ENCODE peak calls at places on chromosomes 4 and X, in five cellular contexts. X is pancreas, L is NCI-H1930, T is upper lobe of right lung, Z is fibroblast of the conjunctiva. A is an unnamed sample.

GRCh38 chr4:102761478-102761790 is 666 bp upstream of the MANBA start:
- DNase-seq in X (no peak), T (no peak), L (no peak), Z (no peak), A (peak)

GRCh38 chr4:82017680-82018079 is 356.1 kb downstream of the HNRNPD start:
- DNase-seq in L (no peak), T (no peak), X (no peak), Z (no peak), A (no peak)

GRCh38 chrX:352181-352580 is 33.6 kb upstream of the GTPBP6 start:
- DNase-seq in L (no peak), X (no peak), Z (no peak), T (no peak), A (no peak)

GRCh38 chrX:150587585-150588503 is 19.4 kb downstream of the MTM1 start:
- DNase-seq in T (no peak), Z (peak), X (no peak), L (no peak), A (peak)

GRCh38 chrX:39196192-39197102 is 395.2 kb downstream of the MID1IP1 start:
- DNase-seq in T (no peak), Z (no peak), L (no peak), X (peak), A (no peak)

GRCh38 chr4:86032476-86033022 is 327.3 kb downstream of the MAPK10 start:
- DNase-seq in L (no peak), Z (peak), T (no peak), X (no peak), A (peak)

GRCh38 chr4:93396274-93396673 is 432.3 kb upstream of the ATOH1 start:
- DNase-seq in Z (peak), X (no peak), T (no peak), L (no peak), A (no peak)

GRCh38 chr4:152193059-152193458 is 342.8 kb downstream of the FBXW7 start:
- DNase-seq in T (no peak), Z (no peak), X (no peak), L (no peak), A (no peak)

GRCh38 chr4:132276989-132277388 is 872.1 kb upstream of the PCDH10 start:
- DNase-seq in Z (no peak), T (no peak), X (no peak), L (no peak), A (no peak)

GRCh38 chrX:2261838-2262678 is 238.7 kb downstream of the DHRSX start:
- DNase-seq in Z (no peak), T (no peak), L (no peak), X (no peak), A (peak)

GRCh38 chr4:11589676-11590075 is 161.0 kb upstream of the HS3ST1 start:
- DNase-seq in L (no peak), X (no peak), Z (no peak), T (no peak), A (no peak)

GRCh38 chr4:33482773-33483172 is 2761.5 kb downstream of the ARAP2 start:
- DNase-seq in Z (no peak), X (no peak), L (no peak), T (no peak), A (no peak)

GRCh38 chrX:6225307-6226052 is 3.2 kb downstream of the NLGN4X start:
- DNase-seq in T (no peak), L (peak), X (no peak), Z (no peak), A (peak)

GRCh38 chr4:81732980-81733379 is 261.3 kb upstream of the RASGEF1B start:
- DNase-seq in Z (no peak), T (no peak), X (no peak), L (no peak), A (no peak)

GRCh38 chr4:88958080-88958479 is 98.9 kb downstream of the FAM13A start:
- DNase-seq in L (no peak), Z (no peak), T (no peak), X (no peak), A (no peak)

GRCh38 chr4:159366966-159367365 is 264.1 kb downstream of the RAPGEF2 start:
- DNase-seq in X (no peak), L (no peak), Z (no peak), T (no peak), A (no peak)

GRCh38 chr4:102789317-102789717 is 28.5 kb upstream of the MANBA start:
- DNase-seq in X (no peak), T (no peak), L (no peak), Z (peak), A (no peak)

GRCh38 chr4:39237179-39237578 is 54.9 kb downstream of the WDR19 start:
- DNase-seq in Z (no peak), T (no peak), X (no peak), L (no peak), A (no peak)

GRCh38 chr4:122879001-122879400 is 43.4 kb downstream of the NUDT6 start:
- DNase-seq in X (no peak), T (no peak), L (no peak), Z (no peak), A (no peak)

GRCh38 chr4:151428346-151428745 is 19.4 kb downstream of the FHIP1A start:
- DNase-seq in Z (no peak), X (no peak), L (no peak), T (no peak), A (no peak)

GRCh38 chr4:8763966-8764901 is 107.4 kb downstream of the HMX1 start:
- DNase-seq in T (peak), X (no peak), Z (no peak), L (no peak), A (no peak)

GRCh38 chr4:81491943-81492342 is 20.2 kb upstream of the RASGEF1B start:
- DNase-seq in Z (no peak), X (no peak), L (no peak), T (no peak), A (no peak)

GRCh38 chr4:102141855-102142254 is 203.4 kb downstream of the SLC39A8 start:
- DNase-seq in Z (no peak), T (no peak), L (no peak), X (no peak), A (no peak)